ENCODE peak calls at places on chromosomes 16 and 17, in six cellular contexts. H is choroid plexus epithelial cell, V is heart right ventricle, K is NCI-H460, S is esophagus squamous epithelium, W is activated T-cell treated with anti-CD3 and anti-CD28 coated beads for 1 hour. R is an unnamed sample.

GRCh38 chr16:17457997-17458396 is 12.8 kb downstream of the XYLT1 start:
- DNase-seq in H (no peak), V (no peak), K (no peak), S (no peak), W (no peak), R (no peak)

GRCh38 chr16:19588661-19589060 is 33.2 kb downstream of the VPS35L start:
- DNase-seq in H (peak), V (no peak), K (no peak), S (no peak), W (no peak), R (no peak)

GRCh38 chr17:7354262-7354781 is 634 bp upstream of the TMEM95 start:
- DNase-seq in H (peak), V (no peak), K (no peak), S (no peak), W (no peak), R (no peak)

GRCh38 chr16:67936124-67936875 is at the start of gene PSMB10:
- DNase-seq in H (peak), V (peak), K (no peak), S (peak), W (peak), R (peak)

GRCh38 chr17:4407851-4408250 is 25.9 kb upstream of the SPNS3 start:
- DNase-seq in H (peak), V (no peak), K (no peak), S (no peak), W (no peak), R (peak)

GRCh38 chr16:57810197-57811024 is 8.1 kb upstream of the KIFC3 start:
- DNase-seq in H (peak), V (peak), K (peak), S (peak), W (peak), R (peak)

GRCh38 chr16:72910875-72911274 is 137.1 kb downstream of the ZFHX3 start:
- DNase-seq in H (no peak), V (no peak), K (no peak), S (no peak), W (no peak), R (no peak)

GRCh38 chr16:50627419-50627818 is 53.7 kb downstream of the SNX20 start:
- DNase-seq in H (peak), V (peak), K (no peak), S (no peak), W (peak), R (no peak)

GRCh38 chr17:16013943-16014407 is 14.4 kb downstream of the TTC19 start:
- DNase-seq in H (peak), V (no peak), K (peak), S (no peak), W (no peak), R (no peak)

GRCh38 chr17:82315703-82316358 is 1.6 kb downstream of the CD7 start:
- DNase-seq in H (no peak), V (no peak), K (no peak), S (no peak), W (no peak), R (no peak)

GRCh38 chr16:2496223-2497115 is 17.3 kb upstream of the ATP6V0C start:
- DNase-seq in H (no peak), V (no peak), K (no peak), S (no peak), W (no peak), R (peak)

GRCh38 chr16:87198328-87198731 is 118.9 kb downstream of the C16orf95 start:
- DNase-seq in H (peak), V (no peak), K (no peak), S (no peak), W (no peak), R (no peak)

GRCh38 chr16:87945351-87946042 is 5.7 kb upstream of the BANP start:
- DNase-seq in H (peak), V (peak), K (peak), S (no peak), W (no peak), R (peak)

GRCh38 chr17:42276609-42277341 is 584 bp upstream of the STAT5B start:
- DNase-seq in H (peak), V (peak), K (no peak), S (no peak), W (no peak), R (peak)

GRCh38 chr17:82110298-82110697 is 12.3 kb upstream of the FASN start:
- DNase-seq in H (no peak), V (no peak), K (no peak), S (no peak), W (no peak), R (no peak)

GRCh38 chr16:31052131-31052530 is 18.8 kb downstream of the STX4 start:
- DNase-seq in H (peak), V (no peak), K (peak), S (no peak), W (no peak), R (no peak)

GRCh38 chr16:47732806-47733150 is 271.6 kb downstream of the PHKB start:
- DNase-seq in H (peak), V (no peak), K (no peak), S (no peak), W (no peak), R (no peak)

GRCh38 chr16:67147437-67148140 is 3.2 kb downstream of the B3GNT9 start:
- DNase-seq in H (no peak), V (no peak), K (no peak), S (no peak), W (no peak), R (no peak)

GRCh38 chr17:54899721-54900456 is 763 bp upstream of the TOM1L1 start:
- DNase-seq in H (no peak), V (no peak), K (no peak), S (no peak), W (no peak), R (no peak)

GRCh38 chr16:75580-76501 is 2.2 kb upstream of the MPG start:
- DNase-seq in H (peak), V (peak), K (no peak), S (no peak), W (no peak), R (peak)

R was measured in pancreas.